ENCODE peak calls at places on chromosomes 5 and 9, in five cellular contexts. M is stimulated activated CD4-positive, alpha-beta T cell treated with anti-CD3 and anti-CD28 coated beads, Interleukin-4, amount 100 ng/mL, for 48 hours; G is NCI-H2081; L is hypothalamus; D is IMR-90. N is an unnamed sample.

GRCh38 chr5:120447706-120448239 is 16.3 kb upstream of the PRR16 start:
- DNase-seq in M (no peak), G (no peak), L (no peak), D (peak; percentile 41), N (no peak)

GRCh38 chr5:124341066-124341943 is 405.1 kb downstream of the ZNF608 start:
- DNase-seq in M (no peak), G (no peak), L (peak; percentile 39), D (no peak), N (no peak)

GRCh38 chr5:80615266-80615914 is 39.1 kb upstream of the MSH3 start:
- DNase-seq in M (no peak), G (peak; percentile 7), L (peak; percentile 18), D (no peak), N (no peak)

GRCh38 chr5:158422653-158423505 is 563.9 kb upstream of the CLINT1 start:
- DNase-seq in M (no peak), G (no peak), L (no peak), D (peak; percentile 20), N (no peak)

GRCh38 chr5:180598316-180598701 is 7.0 kb upstream of the SCGB3A1 start:
- DNase-seq in M (no peak), G (no peak), L (no peak), D (no peak), N (no peak)

GRCh38 chr5:179270581-179271300 is 74.5 kb downstream of the ADAMTS2 start:
- DNase-seq in M (no peak), G (no peak), L (no peak), D (peak; percentile 47), N (no peak)

GRCh38 chr5:104170906-104171305 is 608.3 kb upstream of the NUDT12 start:
- DNase-seq in M (no peak), G (no peak), L (no peak), D (no peak), N (no peak)

GRCh38 chr9:113231701-113232100 is 10.4 kb downstream of the SLC31A1 start:
- DNase-seq in M (no peak), G (no peak), L (no peak), D (no peak), N (no peak)

GRCh38 chr5:149757956-149758355 is 27.8 kb downstream of the PPARGC1B start:
- DNase-seq in M (no peak), G (no peak), L (no peak), D (no peak), N (no peak)

GRCh38 chr5:123474238-123474637 is 37.7 kb upstream of the CSNK1G3 start:
- DNase-seq in M (no peak), G (no peak), L (no peak), D (no peak), N (no peak)

GRCh38 chr5:148860599-148860998 is 34.2 kb downstream of the ADRB2 start:
- DNase-seq in M (no peak), G (no peak), L (no peak), D (peak; percentile 62), N (no peak)

GRCh38 chr9:91711755-91712591 is 238.1 kb downstream of the ROR2 start:
- DNase-seq in M (peak; percentile 57), G (no peak), L (peak; percentile 6), D (peak; percentile 37), N (no peak)

GRCh38 chr9:70701163-70701562 is 286.7 kb upstream of the KLF9 start:
- DNase-seq in M (no peak), G (no peak), L (no peak), D (no peak), N (no peak)

GRCh38 chr9:116800885-116801284 is 113.8 kb downstream of the TRIM32 start:
- DNase-seq in M (no peak), G (no peak), L (no peak), D (no peak), N (no peak)

GRCh38 chr5:163574477-163575440 is 69.3 kb downstream of the MAT2B start:
- DNase-seq in M (no peak), G (no peak), L (no peak), D (no peak), N (no peak)

GRCh38 chr5:107026098-107026497 is 644.6 kb downstream of the EFNA5 start:
- DNase-seq in M (no peak), G (no peak), L (no peak), D (no peak), N (no peak)

GRCh38 chr5:5298841-5299543 is 123.5 kb upstream of the ICE1 start:
- DNase-seq in M (no peak), G (no peak), L (no peak), D (no peak), N (no peak)

GRCh38 chr9:70119786-70120185 is 76.1 kb downstream of the MAMDC2 start:
- DNase-seq in M (no peak), G (no peak), L (no peak), D (no peak), N (no peak)

GRCh38 chr5:86546582-86546981 is 71.2 kb upstream of the COX7C start:
- DNase-seq in M (no peak), G (no peak), L (no peak), D (no peak), N (no peak)

GRCh38 chr5:74725331-74725730 is 40.3 kb downstream of the HEXB start:
- DNase-seq in M (no peak), G (no peak), L (no peak), D (peak; percentile 40), N (no peak)

GRCh38 chr5:34474573-34475021 is 181.5 kb upstream of the RAI14 start:
- DNase-seq in M (no peak), G (peak; percentile 73), L (peak; percentile 32), D (peak; percentile 77), N (no peak)

GRCh38 chr5:66949066-66949465 is 247.5 kb downstream of the CD180 start:
- DNase-seq in M (no peak), G (no peak), L (no peak), D (no peak), N (no peak)

GRCh38 chr9:19102181-19102630 is 498 bp downstream of the HAUS6 start:
- DNase-seq in M (peak; percentile 16), G (peak; percentile 43), L (no peak), D (peak; percentile 16), N (no peak)

GRCh38 chr5:145975361-145976066 is 39.1 kb downstream of the SH3RF2 start:
- DNase-seq in M (no peak), G (no peak), L (no peak), D (peak; percentile 89), N (no peak)

N was measured in GOT3.